ENCODE peak calls at places on chromosomes 1 and 21, in seven cellular contexts. One of them, this sample, is unnamed.

GRCh38 chr1:197180252-197180878 is 33.9 kb upstream of the ASPM start:
- DNase-seq in CD4-positive, alpha-beta T cell: no peak
- DNase-seq in T follicular helper cell: no peak
- DNase-seq in GM23248: peak
- DNase-seq in anterior cingulate cortex: no peak
- DNase-seq in NAMALWA: peak
- DNase-seq in NCI-H1105: no peak
- DNase-seq in this sample: no peak

GRCh38 chr1:30798389-30798951 is 40.9 kb upstream of the LAPTM5 start:
- DNase-seq in anterior cingulate cortex: no peak
- DNase-seq in T follicular helper cell: no peak
- DNase-seq in CD4-positive, alpha-beta T cell: no peak
- DNase-seq in GM23248: peak
- DNase-seq in NCI-H1105: no peak
- DNase-seq in NAMALWA: no peak
- DNase-seq in this sample: no peak

GRCh38 chr1:194730304-194730703 is 1543.9 kb upstream of the B3GALT2 start:
- DNase-seq in T follicular helper cell: no peak
- DNase-seq in CD4-positive, alpha-beta T cell: no peak
- DNase-seq in NAMALWA: no peak
- DNase-seq in NCI-H1105: no peak
- DNase-seq in GM23248: no peak
- DNase-seq in anterior cingulate cortex: no peak
- DNase-seq in this sample: no peak

GRCh38 chr1:90074137-90074536 is 79.2 kb downstream of the ZNF326 start:
- DNase-seq in NCI-H1105: no peak
- DNase-seq in CD4-positive, alpha-beta T cell: no peak
- DNase-seq in NAMALWA: peak
- DNase-seq in T follicular helper cell: no peak
- DNase-seq in GM23248: no peak
- DNase-seq in anterior cingulate cortex: no peak
- DNase-seq in this sample: no peak

GRCh38 chr1:167943541-167943940 is 6.7 kb upstream of the MPC2 start:
- DNase-seq in T follicular helper cell: no peak
- DNase-seq in NCI-H1105: no peak
- DNase-seq in anterior cingulate cortex: no peak
- DNase-seq in CD4-positive, alpha-beta T cell: no peak
- DNase-seq in GM23248: no peak
- DNase-seq in NAMALWA: no peak
- DNase-seq in this sample: no peak

GRCh38 chr1:153400244-153400643 is 9.4 kb upstream of the S100A8 start:
- DNase-seq in NAMALWA: peak
- DNase-seq in anterior cingulate cortex: no peak
- DNase-seq in T follicular helper cell: no peak
- DNase-seq in NCI-H1105: peak
- DNase-seq in GM23248: peak
- DNase-seq in CD4-positive, alpha-beta T cell: no peak
- DNase-seq in this sample: no peak

GRCh38 chr21:44575307-44576024 is 1.9 kb downstream of the KRTAP10-4 start:
- DNase-seq in CD4-positive, alpha-beta T cell: no peak
- DNase-seq in GM23248: no peak
- DNase-seq in T follicular helper cell: no peak
- DNase-seq in NCI-H1105: no peak
- DNase-seq in anterior cingulate cortex: no peak
- DNase-seq in NAMALWA: no peak
- DNase-seq in this sample: no peak

GRCh38 chr1:28718601-28719331 is 18.0 kb upstream of the YTHDF2 start:
- DNase-seq in T follicular helper cell: no peak
- DNase-seq in anterior cingulate cortex: no peak
- DNase-seq in NCI-H1105: no peak
- DNase-seq in GM23248: peak
- DNase-seq in CD4-positive, alpha-beta T cell: no peak
- DNase-seq in NAMALWA: no peak
- DNase-seq in this sample: no peak

GRCh38 chr1:40783001-40783905 is at the start of gene KCNQ4:
- DNase-seq in GM23248: peak
- DNase-seq in NCI-H1105: peak
- DNase-seq in T follicular helper cell: no peak
- DNase-seq in anterior cingulate cortex: no peak
- DNase-seq in NAMALWA: no peak
- DNase-seq in CD4-positive, alpha-beta T cell: peak
- DNase-seq in this sample: no peak

GRCh38 chr1:114199017-114199594 is 45.4 kb upstream of the SYT6 start:
- DNase-seq in GM23248: no peak
- DNase-seq in NCI-H1105: no peak
- DNase-seq in anterior cingulate cortex: no peak
- DNase-seq in CD4-positive, alpha-beta T cell: no peak
- DNase-seq in NAMALWA: no peak
- DNase-seq in T follicular helper cell: no peak
- DNase-seq in this sample: no peak

GRCh38 chr1:246197076-246197475 is 310.0 kb downstream of the SMYD3 start:
- DNase-seq in NCI-H1105: no peak
- DNase-seq in GM23248: no peak
- DNase-seq in CD4-positive, alpha-beta T cell: no peak
- DNase-seq in NAMALWA: no peak
- DNase-seq in T follicular helper cell: no peak
- DNase-seq in anterior cingulate cortex: no peak
- DNase-seq in this sample: no peak